ENCODE peak calls at places on chromosomes 1 and 21, in ten cellular contexts. R, L, C, S, B, G, I, V, X and F are unnamed samples.

GRCh38 chr1:65020774-65021173 is 54.4 kb upstream of the JAK1 start:
- DNase-seq in R (peak), L (no peak), C (no peak), S (no peak), B (no peak), G (no peak), I (no peak), V (no peak), X (no peak), F (no peak)

GRCh38 chr1:64871256-64871655 is 95.1 kb downstream of the JAK1 start:
- DNase-seq in R (no peak), L (no peak), C (no peak), S (no peak), B (no peak), G (no peak), I (no peak), V (no peak), X (no peak), F (no peak)

GRCh38 chr21:44049182-44049581 is 37.1 kb downstream of the TRAPPC10 start:
- DNase-seq in R (no peak), L (no peak), C (no peak), S (no peak), B (no peak), G (no peak), I (no peak), V (no peak), X (no peak), F (no peak)

GRCh38 chr1:24339996-24340395 is 20.8 kb downstream of the GRHL3 start:
- DNase-seq in R (no peak), L (no peak), C (no peak), S (no peak), B (no peak), G (no peak), I (no peak), V (no peak), X (no peak), F (no peak)

GRCh38 chr1:29903767-29904166 is 667.4 kb downstream of the PTPRU start:
- DNase-seq in R (no peak), L (no peak), C (peak), S (no peak), B (no peak), G (no peak), I (no peak), V (no peak), X (no peak), F (no peak)

GRCh38 chr21:46111193-46111571 is 13.3 kb downstream of the COL6A2 start:
- DNase-seq in R (no peak), L (no peak), C (no peak), S (no peak), B (no peak), G (no peak), I (peak), V (no peak), X (no peak), F (no peak)

GRCh38 chr1:110686188-110686587 is 11.4 kb upstream of the KCNA3 start:
- DNase-seq in R (no peak), L (no peak), C (no peak), S (no peak), B (peak), G (peak), I (no peak), V (no peak), X (no peak), F (no peak)

GRCh38 chr21:39668369-39668768 is 55.6 kb downstream of the B3GALT5 start:
- DNase-seq in R (no peak), L (no peak), C (no peak), S (no peak), B (no peak), G (no peak), I (no peak), V (no peak), X (no peak), F (no peak)

GRCh38 chr1:188723332-188724020 is 1754.2 kb downstream of the BRINP3 start:
- DNase-seq in R (no peak), L (no peak), C (no peak), S (no peak), B (no peak), G (no peak), I (no peak), V (no peak), X (no peak), F (no peak)

GRCh38 chr1:18830596-18830995 is 28.9 kb downstream of the TAS1R2 start:
- DNase-seq in R (no peak), L (no peak), C (no peak), S (no peak), B (no peak), G (no peak), I (no peak), V (no peak), X (no peak), F (no peak)

GRCh38 chr1:47223174-47223920 is 8.7 kb downstream of the TAL1 start:
- DNase-seq in R (no peak), L (no peak), C (no peak), S (no peak), B (no peak), G (no peak), I (no peak), V (no peak), X (no peak), F (no peak)

GRCh38 chr1:238063454-238063853 is 172.7 kb upstream of the ZP4 start:
- DNase-seq in R (peak), L (no peak), C (no peak), S (no peak), B (no peak), G (no peak), I (no peak), V (no peak), X (no peak), F (no peak)

GRCh38 chr1:224914292-224914900 is 15.1 kb upstream of the DNAH14 start:
- DNase-seq in R (peak), L (no peak), C (no peak), S (no peak), B (no peak), G (no peak), I (no peak), V (no peak), X (no peak), F (no peak)

GRCh38 chr1:224906340-224906739 is 23.1 kb upstream of the DNAH14 start:
- DNase-seq in R (no peak), L (no peak), C (no peak), S (no peak), B (no peak), G (no peak), I (no peak), V (no peak), X (no peak), F (no peak)

GRCh38 chr1:224911217-224911616 is 18.3 kb upstream of the DNAH14 start:
- DNase-seq in R (no peak), L (no peak), C (no peak), S (no peak), B (no peak), G (no peak), I (no peak), V (no peak), X (no peak), F (no peak)
- H3K27ac ChIP-seq in R (no peak), L (no peak), C (no peak), S (no peak), B (no peak), G (no peak), I (no peak), V (no peak), X (no peak), F (no peak)

DNA sequence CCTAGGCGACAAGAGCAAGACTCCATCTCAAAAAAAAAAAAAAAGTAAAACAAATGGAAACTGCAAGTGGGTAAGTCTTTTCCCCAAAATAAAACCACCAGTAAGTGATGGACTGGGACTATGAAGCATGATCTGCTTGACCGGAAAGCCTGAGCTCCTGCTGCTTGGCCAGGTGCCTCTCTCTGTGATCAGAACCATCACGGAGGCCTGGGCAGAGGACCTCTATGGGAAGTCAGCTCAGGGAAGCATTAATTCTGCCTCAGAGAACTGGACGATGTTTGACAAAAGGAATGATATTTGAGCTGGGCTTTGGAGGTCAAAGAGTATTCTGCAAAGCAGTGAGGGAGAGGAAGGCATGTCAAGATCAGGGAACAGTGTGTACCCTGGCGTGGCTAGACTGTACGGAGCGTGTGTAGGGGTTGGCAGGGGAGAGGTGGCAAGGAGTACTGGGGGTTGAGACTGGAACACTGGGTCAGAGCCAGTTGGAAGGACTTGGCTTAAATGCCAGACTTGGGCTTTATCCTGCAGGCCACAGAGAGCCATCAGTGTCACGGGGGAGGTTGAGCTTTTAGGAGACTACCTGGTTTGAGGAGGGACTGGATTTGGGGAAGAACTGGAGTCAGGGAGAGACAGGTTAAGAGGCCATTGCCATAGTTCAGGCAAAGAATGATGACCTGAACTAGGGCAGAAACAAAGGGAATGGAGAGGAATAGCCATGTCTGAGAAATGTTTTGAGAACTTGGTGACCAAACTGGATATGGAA is 16.4 kb downstream of the ATP1A2 start:
- DNase-seq in R (no peak), L (no peak), C (no peak), S (no peak), B (no peak), G (no peak), I (no peak), V (peak), X (no peak), F (peak)
- H3K27ac ChIP-seq in R (no peak), L (no peak), C (no peak), S (peak), B (no peak), G (no peak), I (peak), V (peak), X (no peak), F (no peak)

GRCh38 chr1:30919025-30919881 is 10.7 kb upstream of the SDC3 start:
- DNase-seq in R (peak), L (no peak), C (peak), S (no peak), B (no peak), G (no peak), I (peak), V (no peak), X (peak), F (no peak)
- H3K27ac ChIP-seq in R (no peak), L (no peak), C (peak), S (no peak), B (no peak), G (no peak), I (no peak), V (no peak), X (no peak), F (no peak)

GRCh38 chr1:66275083-66275482 is 258.9 kb upstream of the SGIP1 start:
- DNase-seq in R (no peak), L (no peak), C (no peak), S (no peak), B (peak), G (no peak), I (no peak), V (no peak), X (no peak), F (no peak)

GRCh38 chr1:66273674-66274073 is 260.3 kb upstream of the SGIP1 start:
- DNase-seq in R (no peak), L (no peak), C (no peak), S (no peak), B (no peak), G (no peak), I (no peak), V (no peak), X (no peak), F (no peak)

GRCh38 chr1:66274634-66275033 is 259.3 kb upstream of the SGIP1 start:
- DNase-seq in R (peak), L (no peak), C (no peak), S (no peak), B (no peak), G (no peak), I (no peak), V (no peak), X (no peak), F (no peak)

GRCh38 chr1:66276229-66276628 is 257.7 kb upstream of the SGIP1 start:
- DNase-seq in R (no peak), L (no peak), C (no peak), S (no peak), B (no peak), G (no peak), I (no peak), V (no peak), X (no peak), F (no peak)

DNA sequence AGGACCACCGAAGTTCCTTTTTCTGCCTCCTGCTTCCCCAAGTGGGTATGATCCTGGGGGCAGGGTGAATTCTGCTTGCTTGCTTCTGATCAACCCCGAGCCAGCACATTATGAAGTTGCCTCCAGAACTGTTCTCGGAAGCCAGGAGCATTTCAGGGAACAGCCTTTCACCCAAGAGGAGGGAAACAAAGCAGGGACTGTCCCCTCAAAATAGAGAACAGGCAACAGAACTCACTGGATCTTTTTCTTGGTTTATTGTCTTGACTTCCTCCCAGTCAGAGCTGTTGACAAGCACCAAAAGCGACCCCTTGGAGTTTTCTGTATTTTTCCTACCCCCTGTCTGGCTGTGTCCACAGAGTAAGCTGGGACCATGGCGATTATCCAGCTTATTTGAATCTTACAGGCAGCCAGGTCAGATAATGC is 258.3 kb upstream of the SGIP1 start:
- DNase-seq in R (no peak), L (no peak), C (no peak), S (no peak), B (no peak), G (no peak), I (no peak), V (no peak), X (no peak), F (no peak)
- H3K27ac ChIP-seq in R (no peak), L (peak), C (no peak), S (peak), B (no peak), G (peak), I (peak), V (peak), X (no peak), F (peak)